ENCODE peak calls at places on chromosomes 12 and 14, in seven cellular contexts. T, W, E, O, V, Y and Z are unnamed samples.

GRCh38 chr14:80587096-80587724 is 354.3 kb downstream of the CEP128 start:
- DNase-seq in V (no peak), W (peak; percentile 11), O (peak; percentile 48), Y (no peak), T (peak; percentile 48), E (no peak), Z (no peak)

GRCh38 chr14:104865069-104865630 is at the start of gene CEP170B:
- DNase-seq in Y (no peak), V (no peak), O (peak; percentile 9), W (peak; percentile 67), E (peak; percentile 71), T (peak; percentile 21), Z (peak; percentile 55)

GRCh38 chr12:3752096-3752709 is 706 bp downstream of the CRACR2A start:
- DNase-seq in T (no peak), E (peak; percentile 71), Y (peak; percentile 25), W (peak; percentile 49), O (peak; percentile 45), V (no peak), Z (peak; percentile 77)

GRCh38 chr14:94373708-94374107 is 14.7 kb downstream of the SERPINA1 start:
- DNase-seq in Y (peak; percentile 35), O (no peak), E (no peak), V (no peak), W (no peak), T (peak; percentile 97), Z (no peak)

GRCh38 chr14:64715628-64716412 is 11.6 kb downstream of the PLEKHG3 start:
- DNase-seq in T (no peak), E (no peak), W (peak; percentile 69), Y (no peak), O (no peak), V (peak; percentile 59), Z (no peak)

GRCh38 chr14:76918176-76918750 is 92.1 kb downstream of the LRRC74A start:
- DNase-seq in E (no peak), V (peak; percentile 86), T (peak; percentile 90), Y (peak; percentile 87), O (peak; percentile 63), W (peak; percentile 55), Z (peak; percentile 70)

GRCh38 chr12:131628766-131629448 is 82.0 kb upstream of the SFSWAP start:
- DNase-seq in Y (no peak), T (no peak), E (no peak), O (no peak), V (no peak), W (no peak), Z (no peak)

GRCh38 chr12:28998662-28999120 is 150.4 kb upstream of the FAR2 start:
- DNase-seq in T (peak; percentile 56), O (peak; percentile 56), E (no peak), Y (no peak), W (no peak), V (peak; percentile 66), Z (no peak)

GRCh38 chr12:7934153-7934552 is 1.8 kb downstream of the SLC2A3 start:
- DNase-seq in W (no peak), V (no peak), Y (no peak), O (peak; percentile 13), E (no peak), T (no peak), Z (no peak)

GRCh38 chr14:31194661-31195060 is 12.9 kb downstream of the HECTD1 start:
- DNase-seq in Y (no peak), W (no peak), V (no peak), O (no peak), E (no peak), T (no peak), Z (no peak)

GRCh38 chr12:57063991-57064725 is 14.2 kb upstream of the MYO1A start:
- DNase-seq in T (peak; percentile 41), Y (no peak), V (no peak), E (peak; percentile 23), W (no peak), O (no peak), Z (no peak)

GRCh38 chr12:50665609-50666008 is 98.3 kb upstream of the ATF1 start:
- DNase-seq in V (no peak), Y (no peak), O (no peak), E (no peak), W (no peak), T (no peak), Z (no peak)

GRCh38 chr12:30959110-30959710 is 32.7 kb downstream of the TSPAN11 start:
- DNase-seq in O (no peak), W (no peak), T (no peak), V (no peak), E (no peak), Y (no peak), Z (no peak)

GRCh38 chr12:78308701-78309100 is 478.0 kb downstream of the NAV3 start:
- DNase-seq in W (no peak), T (no peak), V (no peak), Y (no peak), O (no peak), E (no peak), Z (no peak)

GRCh38 chr14:104968153-104968527 is 10.0 kb downstream of the AHNAK2 start:
- DNase-seq in O (peak; percentile 64), V (no peak), W (peak; percentile 54), E (no peak), Y (peak; percentile 54), T (peak; percentile 35), Z (peak; percentile 82)

DNA sequence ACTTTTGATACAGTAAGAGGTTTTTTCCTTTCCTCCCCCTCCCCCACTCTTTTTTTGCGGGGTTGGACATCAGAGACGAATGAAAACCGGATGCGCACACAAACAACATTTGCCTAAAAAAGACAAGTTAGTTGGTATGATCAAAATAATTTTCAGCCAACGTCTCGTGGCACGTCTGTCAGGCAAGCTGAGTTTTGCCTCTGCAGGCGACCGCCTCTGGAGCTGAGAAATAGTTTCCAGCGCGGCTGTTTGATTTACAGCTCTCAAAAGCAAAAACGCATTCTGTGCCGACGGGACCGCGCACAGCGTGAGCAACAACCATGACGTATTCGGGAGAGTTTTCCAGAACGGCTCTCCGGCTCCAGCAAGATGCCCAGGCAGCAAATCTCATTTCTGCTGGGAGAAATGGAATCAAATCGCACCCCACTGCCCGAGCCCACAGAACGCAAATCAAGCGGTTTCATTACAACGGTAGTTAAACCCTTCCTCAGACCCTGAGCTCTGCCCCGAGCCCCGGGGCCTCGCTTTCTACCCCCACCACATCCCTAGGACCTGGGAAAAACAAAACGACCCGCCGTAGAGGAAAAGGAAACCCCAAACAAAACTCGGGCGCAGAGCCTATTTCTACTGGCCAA is 14.2 kb upstream of the CALM1 start:
- DNase-seq in W (peak; percentile 69), O (peak; percentile 90), E (no peak), T (peak; percentile 79), Y (peak; percentile 82), V (peak; percentile 93), Z (peak; percentile 75)
- TF ChIP-seq POLR2A in W (no peak), O (no peak), E (no peak), T (no peak), Y (no peak), V (no peak), Z (no peak)

DNA sequence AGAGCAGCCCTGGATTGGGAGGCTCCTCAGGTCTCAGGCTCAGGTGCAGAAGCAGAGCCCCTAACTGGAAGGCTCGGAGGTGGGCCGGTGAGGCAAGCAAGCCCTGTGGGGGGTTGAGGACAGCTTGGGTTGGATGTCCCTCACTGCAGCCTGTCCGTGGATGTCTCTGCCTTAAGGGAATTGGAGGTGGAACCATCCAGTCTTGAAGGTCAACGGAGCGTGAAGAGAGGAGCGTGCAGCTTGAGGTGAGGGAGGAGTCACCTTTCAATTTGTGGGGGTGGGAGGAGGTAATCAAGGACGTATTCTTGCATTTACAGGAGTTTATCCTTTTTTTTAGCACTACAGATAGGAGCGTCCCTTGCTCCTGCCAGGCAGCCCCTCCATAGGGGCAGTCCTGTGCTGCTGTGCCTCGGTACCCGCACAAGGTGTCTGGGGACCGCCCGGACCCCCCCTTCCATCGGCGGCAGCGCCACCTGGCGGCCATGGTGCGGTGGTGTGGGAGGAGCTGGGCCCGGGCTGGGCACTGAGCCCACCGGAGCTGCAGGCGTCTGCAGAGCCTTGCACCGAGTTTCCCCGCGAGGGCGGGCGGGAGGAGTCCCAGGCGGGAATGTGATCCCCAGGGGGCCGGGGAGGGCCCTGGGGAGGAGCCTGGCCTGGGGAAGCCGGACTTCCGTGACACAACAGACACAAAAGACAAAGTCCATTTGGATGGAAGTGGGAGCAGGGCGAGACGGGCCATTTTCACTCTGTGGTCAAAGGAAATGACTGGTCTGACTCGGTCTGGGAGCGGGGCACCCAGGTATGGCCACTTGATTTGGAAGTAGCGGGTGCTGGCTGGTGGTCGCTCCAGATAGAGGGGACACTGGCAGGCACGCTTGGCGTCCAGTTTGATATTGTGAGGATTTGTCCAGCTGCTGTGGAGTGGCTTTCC is 884 bp downstream of the DNAJC22 start:
- DNase-seq in T (peak; percentile 89), V (peak; percentile 80), W (peak; percentile 97), O (peak; percentile 69), Y (peak; percentile 55), E (peak; percentile 94), Z (peak; percentile 82)
- TF ChIP-seq POLR2A in T (peak; percentile 74), V (no peak), W (peak; percentile 84), O (no peak), Y (no peak), E (no peak), Z (no peak)

DNA sequence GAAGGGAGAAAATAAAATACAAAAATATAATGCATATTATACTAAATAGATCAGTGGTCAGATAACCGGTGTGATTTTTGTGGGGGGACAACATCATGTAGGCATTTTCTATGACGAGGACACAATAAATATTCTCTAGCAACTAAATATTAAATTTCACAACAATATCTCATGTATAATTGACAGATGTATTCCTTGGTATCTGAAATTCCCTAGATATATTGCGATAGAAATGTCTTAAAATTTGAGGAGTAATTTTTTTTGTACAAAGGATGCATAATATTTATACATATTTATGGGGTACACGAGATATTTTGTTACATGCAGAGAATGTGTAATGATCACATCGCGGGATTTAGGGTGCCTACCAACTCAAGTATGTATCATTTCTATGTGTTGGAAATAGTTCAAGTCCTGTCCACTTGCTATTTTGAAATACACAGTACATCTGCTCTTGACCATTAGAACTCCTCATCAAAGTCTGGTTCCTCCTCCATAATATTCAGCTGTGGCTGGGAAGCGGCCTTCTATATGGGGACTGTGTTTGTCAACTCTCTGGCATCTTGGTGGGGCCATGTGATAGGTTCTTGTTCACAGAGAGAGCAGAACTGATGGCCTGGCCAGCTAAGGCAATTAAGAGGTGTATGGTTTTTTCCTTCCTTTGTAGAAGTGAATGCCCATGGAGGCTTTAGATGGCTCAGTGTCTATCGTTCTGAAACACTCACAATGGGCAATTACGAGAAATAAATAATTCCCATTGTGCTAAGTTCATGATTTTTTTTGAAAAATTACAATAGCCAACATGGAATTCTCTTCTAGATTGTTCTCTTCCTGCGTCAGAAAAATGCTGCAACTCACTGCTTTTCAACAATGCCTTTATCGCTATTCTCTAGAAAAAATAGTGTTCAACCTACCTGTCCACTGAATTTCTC is 8.8 kb downstream of the A2M start:
- DNase-seq in E (no peak), O (no peak), V (no peak), W (no peak), T (no peak), Y (no peak), Z (no peak)
- TF ChIP-seq POLR2A in E (no peak), O (no peak), V (no peak), W (no peak), T (no peak), Y (no peak), Z (no peak)

DNA sequence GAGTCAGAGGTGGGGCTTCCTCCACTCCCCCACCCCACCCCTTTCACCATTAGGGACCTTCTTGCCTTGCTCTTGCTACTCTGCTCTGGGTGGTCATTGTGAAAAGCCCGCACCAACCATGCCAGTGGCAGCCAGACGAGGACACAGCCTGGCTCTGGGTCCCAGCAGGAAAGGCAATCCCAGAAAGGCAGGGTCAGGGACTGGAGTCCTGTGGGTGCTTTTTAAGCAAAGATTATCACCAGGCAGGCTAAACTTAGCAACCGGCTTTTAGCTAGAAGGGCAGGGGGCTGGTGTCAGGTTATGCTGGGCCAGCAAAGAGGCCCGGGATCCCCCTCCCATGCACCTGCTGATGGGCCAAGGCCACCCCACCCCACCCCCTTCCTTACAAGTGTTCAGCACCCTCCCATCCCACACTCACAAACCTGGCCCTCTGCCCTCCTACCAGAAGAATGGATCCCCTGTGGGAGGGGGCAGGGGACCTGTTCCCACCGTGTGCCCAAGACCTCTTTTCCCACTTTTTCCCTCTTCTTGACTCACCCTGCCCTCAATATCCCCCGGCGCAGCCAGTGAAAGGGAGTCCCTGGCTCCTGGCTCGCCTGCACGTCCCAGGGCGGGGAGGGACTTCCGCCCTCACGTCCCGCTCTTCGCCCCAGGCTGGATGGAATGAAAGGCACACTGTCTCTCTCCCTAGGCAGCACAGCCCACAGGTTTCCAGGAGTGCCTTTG is 1.2 kb upstream of the GAPDH start:
- DNase-seq in O (no peak), Y (peak; percentile 61), E (no peak), W (peak; percentile 60), T (peak; percentile 76), V (peak; percentile 85), Z (peak; percentile 73)
- TF ChIP-seq POLR2A in O (peak; percentile 22), Y (no peak), E (no peak), W (no peak), T (no peak), V (no peak), Z (no peak)